ENCODE peak calls at places on chromosome 6, in six cellular contexts. U is SHP77; I is EH; O is stimulated activated CD8-positive, alpha-beta memory T cell treated with anti-CD3 and anti-CD28 coated beads, Interleukin-4, amount 100 ng/mL, for 48 hours; V is RPMI8226; C is astrocyte. R is an unnamed sample.

GRCh38 chr6:42138630-42139619 is 3.5 kb downstream of the C6orf132 start:
- DNase-seq in O (no peak), U (no peak), I (peak), C (no peak), V (no peak), R (no peak)

GRCh38 chr6:89298680-89299450 is 16.2 kb downstream of the GABRR2 start:
- DNase-seq in V (peak), U (peak), O (peak), C (peak), I (peak), R (no peak)

GRCh38 chr6:109705258-109705657 is 14.2 kb downstream of the FIG4 start:
- DNase-seq in V (peak), U (peak), C (peak), I (peak), O (peak), R (peak)

GRCh38 chr6:112040933-112041332 is 13.0 kb upstream of the CCN6 start:
- DNase-seq in V (no peak), I (peak), C (no peak), U (no peak), O (no peak), R (peak)

GRCh38 chr6:7165002-7165735 is 57.4 kb downstream of the RREB1 start:
- DNase-seq in I (peak), V (no peak), C (peak), U (peak), O (no peak), R (no peak)

GRCh38 chr6:26392932-26393636 is 9.0 kb upstream of the BTN3A1 start:
- DNase-seq in O (no peak), C (no peak), V (no peak), I (no peak), U (no peak), R (no peak)

GRCh38 chr6:89120371-89120770 is 2.5 kb upstream of the SRSF12 start:
- DNase-seq in O (no peak), I (peak), V (no peak), C (peak), U (no peak), R (no peak)

GRCh38 chr6:85966859-85967258 is 324.2 kb upstream of the SYNCRIP start:
- DNase-seq in O (no peak), U (no peak), V (no peak), C (no peak), I (no peak), R (no peak)

GRCh38 chr6:106005013-106005412 is 81.1 kb upstream of the PRDM1 start:
- DNase-seq in O (no peak), U (no peak), I (peak), C (peak), V (no peak), R (no peak)

GRCh38 chr6:16961577-16961976 is 140.3 kb upstream of the STMND1 start:
- DNase-seq in I (peak), C (peak), O (no peak), U (no peak), V (no peak), R (no peak)

GRCh38 chr6:168113226-168113625 is 34.2 kb upstream of the FRMD1 start:
- DNase-seq in C (no peak), U (no peak), I (no peak), V (no peak), O (no peak), R (peak)

GRCh38 chr6:117469356-117469755 is 13.1 kb upstream of the DCBLD1 start:
- DNase-seq in V (no peak), U (no peak), I (no peak), C (no peak), O (no peak), R (no peak)

GRCh38 chr6:130997061-130997753 is 65.8 kb downstream of the EPB41L2 start:
- DNase-seq in O (no peak), V (no peak), C (peak), I (peak), U (no peak), R (no peak)

GRCh38 chr6:134482585-134483346 is 164.9 kb upstream of the SGK1 start:
- DNase-seq in U (no peak), C (peak), I (peak), O (no peak), V (no peak), R (no peak)

GRCh38 chr6:106973841-106974336 is 640 bp downstream of the CD24 start:
- DNase-seq in V (no peak), C (no peak), O (no peak), I (no peak), U (peak), R (peak)

GRCh38 chr6:135185483-135185882 is 4.4 kb downstream of the MYB start:
- DNase-seq in O (no peak), I (no peak), U (no peak), V (no peak), C (no peak), R (no peak)

GRCh38 chr6:66556936-66557335 is 849.9 kb upstream of the EYS start:
- DNase-seq in U (no peak), V (no peak), O (no peak), I (no peak), C (no peak), R (no peak)

GRCh38 chr6:136582702-136583471 is 32.7 kb upstream of the MAP7 start:
- DNase-seq in I (peak), C (peak), U (peak), O (no peak), V (no peak), R (peak)

GRCh38 chr6:135901776-135902524 is 50.4 kb downstream of the PDE7B start:
- DNase-seq in C (peak), I (peak), U (no peak), O (no peak), V (no peak), R (no peak)

GRCh38 chr6:107330190-107330589 is 129.2 kb downstream of the PDSS2 start:
- DNase-seq in C (no peak), O (no peak), V (peak), U (no peak), I (no peak), R (no peak)

GRCh38 chr6:98498891-98499290 is 335.5 kb upstream of the POU3F2 start:
- DNase-seq in U (no peak), C (peak), V (no peak), O (no peak), I (no peak), R (no peak)

GRCh38 chr6:29554764-29555163 is 4.8 kb downstream of the UBD start:
- DNase-seq in U (no peak), O (no peak), V (no peak), C (no peak), I (no peak), R (no peak)

GRCh38 chr6:63839485-63839884 is 203.9 kb downstream of the PHF3 start:
- DNase-seq in I (no peak), V (no peak), C (peak), U (no peak), O (no peak), R (no peak)

GRCh38 chr6:4224082-4224978 is 89.0 kb upstream of the ECI2 start:
- DNase-seq in O (no peak), C (peak), I (peak), U (no peak), V (no peak), R (no peak)

GRCh38 chr6:134111062-134111677 is 58.7 kb upstream of the SLC2A12 start:
- DNase-seq in I (peak), V (peak), U (peak), C (peak), O (peak), R (peak)

GRCh38 chr6:151974061-151974617 is 166.7 kb downstream of the ESR1 start:
- DNase-seq in O (no peak), U (no peak), V (no peak), C (no peak), I (no peak), R (no peak)

GRCh38 chr6:10558575-10558974 is 37.4 kb downstream of the GCNT2 start:
- DNase-seq in U (peak), C (no peak), I (no peak), O (no peak), V (no peak), R (no peak)

GRCh38 chr6:15754035-15754705 is 91.3 kb upstream of the DTNBP1 start:
- DNase-seq in U (no peak), I (peak), O (no peak), V (no peak), C (peak), R (peak)

GRCh38 chr6:67535946-67536345 is 1099.1 kb upstream of the ADGRB3 start:
- DNase-seq in C (peak), I (no peak), O (no peak), U (no peak), V (no peak), R (no peak)

GRCh38 chr6:27672113-27672799 is 199.4 kb upstream of the ZNF184 start:
- DNase-seq in O (peak), V (peak), C (peak), U (peak), I (peak), R (peak)

GRCh38 chr6:143939364-143939763 is 68.7 kb downstream of the PLAGL1 start:
- DNase-seq in I (no peak), V (no peak), O (no peak), U (no peak), C (no peak), R (no peak)

R was measured in osteoblast.